ENCODE peak calls at places on chromosomes 11 and 22, in six cellular contexts. One of them, this sample, is unnamed.

GRCh38 chr11:125381499-125381898 is 114.6 kb downstream of the FEZ1 start:
- DNase-seq in mucosa of descending colon: no peak
- DNase-seq in right cardiac atrium: no peak
- DNase-seq in neuronal stem cell: no peak
- DNase-seq in endothelial cell of umbilical vein: no peak
- DNase-seq in mesendoderm: no peak
- DNase-seq in this sample: no peak

GRCh38 chr22:47994899-47995573 is 1232.6 kb downstream of the TBC1D22A start:
- DNase-seq in mucosa of descending colon: no peak
- DNase-seq in right cardiac atrium: no peak
- DNase-seq in neuronal stem cell: no peak
- DNase-seq in endothelial cell of umbilical vein: no peak
- DNase-seq in mesendoderm: no peak
- DNase-seq in this sample: no peak

GRCh38 chr11:124970925-124971324 is 16.9 kb downstream of the CCDC15 start:
- DNase-seq in mucosa of descending colon: peak
- DNase-seq in right cardiac atrium: no peak
- DNase-seq in neuronal stem cell: no peak
- DNase-seq in endothelial cell of umbilical vein: peak
- DNase-seq in mesendoderm: peak
- DNase-seq in this sample: no peak

GRCh38 chr11:58524232-58525036 is 16.5 kb upstream of the OR5B21 start:
- DNase-seq in mucosa of descending colon: peak
- DNase-seq in right cardiac atrium: peak
- DNase-seq in neuronal stem cell: peak
- DNase-seq in endothelial cell of umbilical vein: peak
- DNase-seq in mesendoderm: peak
- DNase-seq in this sample: peak

GRCh38 chr11:75383246-75383645 is 16.1 kb upstream of the RPS3 start:
- DNase-seq in mucosa of descending colon: no peak
- DNase-seq in right cardiac atrium: no peak
- DNase-seq in neuronal stem cell: no peak
- DNase-seq in endothelial cell of umbilical vein: no peak
- DNase-seq in mesendoderm: peak
- DNase-seq in this sample: peak

GRCh38 chr11:35047179-35047578 is 91.8 kb upstream of the CD44 start:
- DNase-seq in mucosa of descending colon: peak
- DNase-seq in right cardiac atrium: no peak
- DNase-seq in neuronal stem cell: no peak
- DNase-seq in endothelial cell of umbilical vein: no peak
- DNase-seq in mesendoderm: no peak
- DNase-seq in this sample: peak

GRCh38 chr11:62504158-62504973 is 42.2 kb downstream of the AHNAK start:
- DNase-seq in mucosa of descending colon: no peak
- DNase-seq in right cardiac atrium: no peak
- DNase-seq in neuronal stem cell: peak
- DNase-seq in endothelial cell of umbilical vein: no peak
- DNase-seq in mesendoderm: peak
- DNase-seq in this sample: no peak

GRCh38 chr11:128409476-128409875 is 177.9 kb downstream of the ETS1 start:
- DNase-seq in mucosa of descending colon: no peak
- DNase-seq in right cardiac atrium: no peak
- DNase-seq in neuronal stem cell: no peak
- DNase-seq in endothelial cell of umbilical vein: peak
- DNase-seq in mesendoderm: no peak
- DNase-seq in this sample: no peak

GRCh38 chr22:38243007-38243775 is 29.6 kb downstream of the TMEM184B start:
- DNase-seq in mucosa of descending colon: peak
- DNase-seq in right cardiac atrium: peak
- DNase-seq in neuronal stem cell: no peak
- DNase-seq in endothelial cell of umbilical vein: no peak
- DNase-seq in mesendoderm: no peak
- DNase-seq in this sample: no peak

GRCh38 chr11:119888119-119888518 is 159.1 kb upstream of the NECTIN1 start:
- DNase-seq in mucosa of descending colon: no peak
- DNase-seq in right cardiac atrium: no peak
- DNase-seq in neuronal stem cell: no peak
- DNase-seq in endothelial cell of umbilical vein: no peak
- DNase-seq in mesendoderm: no peak
- DNase-seq in this sample: no peak

GRCh38 chr22:18103527-18104269 is 6.9 kb upstream of the TUBA8 start:
- DNase-seq in mucosa of descending colon: no peak
- DNase-seq in right cardiac atrium: no peak
- DNase-seq in neuronal stem cell: no peak
- DNase-seq in endothelial cell of umbilical vein: no peak
- DNase-seq in mesendoderm: no peak
- DNase-seq in this sample: no peak

GRCh38 chr22:40764743-40765441 is 54.3 kb downstream of the SLC25A17 start:
- DNase-seq in mucosa of descending colon: no peak
- DNase-seq in right cardiac atrium: no peak
- DNase-seq in neuronal stem cell: no peak
- DNase-seq in endothelial cell of umbilical vein: no peak
- DNase-seq in mesendoderm: no peak
- DNase-seq in this sample: no peak

GRCh38 chr22:49353185-49353584 is 474.5 kb downstream of the BRD1 start:
- DNase-seq in mucosa of descending colon: no peak
- DNase-seq in right cardiac atrium: no peak
- DNase-seq in neuronal stem cell: no peak
- DNase-seq in endothelial cell of umbilical vein: no peak
- DNase-seq in mesendoderm: no peak
- DNase-seq in this sample: no peak

GRCh38 chr22:49350441-49351121 is 477.1 kb downstream of the BRD1 start:
- DNase-seq in mucosa of descending colon: no peak
- DNase-seq in right cardiac atrium: no peak
- DNase-seq in neuronal stem cell: no peak
- DNase-seq in endothelial cell of umbilical vein: no peak
- DNase-seq in mesendoderm: no peak
- DNase-seq in this sample: no peak

GRCh38 chr22:49351761-49352221 is 475.9 kb downstream of the BRD1 start:
- DNase-seq in mucosa of descending colon: no peak
- DNase-seq in right cardiac atrium: no peak
- DNase-seq in neuronal stem cell: no peak
- DNase-seq in endothelial cell of umbilical vein: no peak
- DNase-seq in mesendoderm: no peak
- DNase-seq in this sample: no peak

GRCh38 chr22:49354516-49355205 is 473.0 kb downstream of the BRD1 start:
- DNase-seq in mucosa of descending colon: no peak
- DNase-seq in right cardiac atrium: no peak
- DNase-seq in neuronal stem cell: no peak
- DNase-seq in endothelial cell of umbilical vein: no peak
- DNase-seq in mesendoderm: peak
- DNase-seq in this sample: no peak

GRCh38 chr22:49352361-49353169 is 475.1 kb downstream of the BRD1 start:
- DNase-seq in mucosa of descending colon: no peak
- DNase-seq in right cardiac atrium: no peak
- DNase-seq in neuronal stem cell: no peak
- DNase-seq in endothelial cell of umbilical vein: no peak
- DNase-seq in mesendoderm: no peak
- DNase-seq in this sample: no peak
- H3K4me3 ChIP-seq in mucosa of descending colon: no peak
- H3K4me3 ChIP-seq in right cardiac atrium: no peak
- H3K4me3 ChIP-seq in neuronal stem cell: no peak
- H3K4me3 ChIP-seq in endothelial cell of umbilical vein: no peak
- H3K4me3 ChIP-seq in mesendoderm: no peak
- H3K4me3 ChIP-seq in this sample: no peak

GRCh38 chr22:19448739-19449421 is 1.4 kb upstream of the C22orf39 start:
- DNase-seq in mucosa of descending colon: no peak
- DNase-seq in right cardiac atrium: no peak
- DNase-seq in neuronal stem cell: no peak
- DNase-seq in endothelial cell of umbilical vein: no peak
- DNase-seq in mesendoderm: peak
- DNase-seq in this sample: no peak
- H3K4me3 ChIP-seq in mucosa of descending colon: no peak
- H3K4me3 ChIP-seq in right cardiac atrium: no peak
- H3K4me3 ChIP-seq in neuronal stem cell: no peak
- H3K4me3 ChIP-seq in endothelial cell of umbilical vein: no peak
- H3K4me3 ChIP-seq in mesendoderm: no peak
- H3K4me3 ChIP-seq in this sample: no peak

GRCh38 chr11:47443028-47443700 is 5.8 kb downstream of the RAPSN start:
- DNase-seq in mucosa of descending colon: no peak
- DNase-seq in right cardiac atrium: no peak
- DNase-seq in neuronal stem cell: no peak
- DNase-seq in endothelial cell of umbilical vein: no peak
- DNase-seq in mesendoderm: no peak
- DNase-seq in this sample: no peak
- H3K4me3 ChIP-seq in mucosa of descending colon: no peak
- H3K4me3 ChIP-seq in right cardiac atrium: no peak
- H3K4me3 ChIP-seq in neuronal stem cell: no peak
- H3K4me3 ChIP-seq in endothelial cell of umbilical vein: no peak
- H3K4me3 ChIP-seq in mesendoderm: no peak
- H3K4me3 ChIP-seq in this sample: no peak

DNA sequence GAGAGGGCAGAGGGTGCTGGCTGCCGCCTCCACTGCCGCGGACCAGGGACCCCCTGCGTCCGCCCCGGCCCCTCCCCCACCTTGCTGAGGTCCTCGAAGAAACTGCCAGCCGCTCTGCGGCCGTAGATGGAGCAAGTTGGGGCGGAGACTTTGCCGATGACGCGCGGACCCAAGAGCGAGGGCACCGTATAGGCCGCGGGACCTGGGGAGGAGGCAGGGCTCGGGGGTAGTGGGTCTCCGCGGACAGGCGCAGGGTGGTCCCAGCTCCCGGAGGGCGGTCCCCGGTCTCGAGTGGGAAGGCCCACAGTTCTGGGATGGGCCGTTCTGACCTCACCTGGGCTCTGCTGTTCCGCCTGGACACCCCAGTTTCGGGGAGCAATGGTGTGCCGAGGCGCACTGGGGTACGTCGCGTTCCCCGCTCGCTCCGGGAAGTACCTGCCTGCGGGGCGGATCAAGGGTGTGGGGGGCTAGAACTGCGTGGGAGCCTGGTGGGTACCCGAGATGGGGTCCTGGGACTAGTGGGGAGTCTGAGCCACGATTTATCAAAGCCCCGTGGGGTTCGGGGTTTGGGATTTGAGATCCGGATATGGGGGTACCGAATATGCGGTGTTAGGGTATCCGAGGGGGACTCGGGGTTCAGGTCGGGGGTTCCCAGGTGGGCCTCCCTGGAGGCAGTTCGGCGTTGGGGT is 1.2 kb upstream of the TYMP start:
- DNase-seq in mucosa of descending colon: peak
- DNase-seq in right cardiac atrium: peak
- DNase-seq in neuronal stem cell: no peak
- DNase-seq in endothelial cell of umbilical vein: peak
- DNase-seq in mesendoderm: peak
- DNase-seq in this sample: peak
- H3K4me3 ChIP-seq in mucosa of descending colon: peak
- H3K4me3 ChIP-seq in right cardiac atrium: peak
- H3K4me3 ChIP-seq in neuronal stem cell: peak
- H3K4me3 ChIP-seq in endothelial cell of umbilical vein: no peak
- H3K4me3 ChIP-seq in mesendoderm: no peak
- H3K4me3 ChIP-seq in this sample: peak

This sample was measured in CD8-positive, alpha-beta memory T cell.